ENCODE peak calls at places on chromosomes 7 and 10, in eight cellular contexts. V, O, H, U, B, P, M and J are unnamed samples.

GRCh38 chr7:117116221-117116620 is 162.9 kb downstream of the ST7 start:
- DNase-seq in V (no peak), O (no peak), H (no peak), U (no peak), B (no peak), P (peak), M (no peak), J (no peak)

GRCh38 chr10:129285459-129285858 is 181.6 kb upstream of the MGMT start:
- DNase-seq in V (no peak), O (no peak), H (no peak), U (no peak), B (no peak), P (no peak), M (no peak), J (no peak)

GRCh38 chr10:119542990-119543813 is 683 bp upstream of the RGS10 start:
- DNase-seq in V (peak), O (no peak), H (peak), U (peak), B (no peak), P (peak), M (peak), J (no peak)

GRCh38 chr10:62005687-62006086 is 104.2 kb downstream of the ARID5B start:
- DNase-seq in V (no peak), O (no peak), H (peak), U (no peak), B (no peak), P (no peak), M (no peak), J (no peak)

GRCh38 chr10:44352316-44353127 is 32.4 kb downstream of the CXCL12 start:
- DNase-seq in V (peak), O (peak), H (no peak), U (peak), B (no peak), P (no peak), M (peak), J (peak)

GRCh38 chr10:58666024-58666423 is 153.4 kb downstream of the BICC1 start:
- DNase-seq in V (no peak), O (no peak), H (no peak), U (no peak), B (no peak), P (no peak), M (peak), J (no peak)

GRCh38 chr10:75202321-75203096 is 8.1 kb upstream of the VDAC2 start:
- DNase-seq in V (no peak), O (no peak), H (no peak), U (peak), B (no peak), P (no peak), M (peak), J (no peak)

GRCh38 chr10:71927669-71928592 is 36.3 kb upstream of the CHST3 start:
- DNase-seq in V (no peak), O (no peak), H (no peak), U (no peak), B (no peak), P (no peak), M (no peak), J (no peak)

GRCh38 chr7:40570218-40570617 is 435.4 kb downstream of the SUGCT start:
- DNase-seq in V (no peak), O (no peak), H (no peak), U (no peak), B (peak), P (no peak), M (no peak), J (no peak)

GRCh38 chr7:90752051-90752450 is 155.9 kb downstream of the CDK14 start:
- DNase-seq in V (no peak), O (no peak), H (no peak), U (no peak), B (no peak), P (no peak), M (no peak), J (no peak)

GRCh38 chr10:5123886-5124285 is 29.7 kb downstream of the AKR1C3 start:
- DNase-seq in V (no peak), O (no peak), H (no peak), U (no peak), B (no peak), P (no peak), M (no peak), J (no peak)

GRCh38 chr10:62025901-62026879 is 124.7 kb downstream of the ARID5B start:
- DNase-seq in V (no peak), O (no peak), H (no peak), U (no peak), B (no peak), P (no peak), M (no peak), J (no peak)

GRCh38 chr7:131381069-131381838 is 53.6 kb downstream of the MKLN1 start:
- DNase-seq in V (no peak), O (no peak), H (no peak), U (no peak), B (no peak), P (no peak), M (no peak), J (no peak)

GRCh38 chr10:61937631-61938284 is 36.3 kb downstream of the ARID5B start:
- DNase-seq in V (no peak), O (no peak), H (peak), U (no peak), B (no peak), P (no peak), M (no peak), J (no peak)

GRCh38 chr10:110162749-110163148 is 44.7 kb upstream of the MXI1 start:
- DNase-seq in V (no peak), O (no peak), H (no peak), U (no peak), B (no peak), P (no peak), M (peak), J (no peak)

GRCh38 chr10:132209978-132210530 is 23.3 kb downstream of the DPYSL4 start:
- DNase-seq in V (peak), O (no peak), H (no peak), U (no peak), B (no peak), P (no peak), M (no peak), J (no peak)

GRCh38 chr10:43284341-43284910 is 17.6 kb upstream of the RASGEF1A start:
- DNase-seq in V (no peak), O (no peak), H (no peak), U (no peak), B (no peak), P (peak), M (no peak), J (no peak)

GRCh38 chr7:135403302-135403701 is 106.6 kb downstream of the CNOT4 start:
- DNase-seq in V (no peak), O (no peak), H (no peak), U (no peak), B (no peak), P (no peak), M (no peak), J (no peak)

GRCh38 chr7:108057951-108058391 is 55.0 kb upstream of the LAMB1 start:
- DNase-seq in V (no peak), O (no peak), H (no peak), U (peak), B (no peak), P (no peak), M (no peak), J (no peak)

GRCh38 chr7:30308392-30308791 is 24.0 kb downstream of the ZNRF2 start:
- DNase-seq in V (no peak), O (no peak), H (no peak), U (no peak), B (no peak), P (peak), M (no peak), J (no peak)

GRCh38 chr10:109898007-109898406 is 25.3 kb downstream of the XPNPEP1 start:
- DNase-seq in V (no peak), O (no peak), H (no peak), U (no peak), B (no peak), P (no peak), M (no peak), J (no peak)

GRCh38 chr7:116663744-116664143 is 8.3 kb upstream of the MET start:
- DNase-seq in V (no peak), O (no peak), H (peak), U (no peak), B (no peak), P (no peak), M (no peak), J (no peak)

GRCh38 chr10:62021116-62021515 is 119.6 kb downstream of the ARID5B start:
- DNase-seq in V (no peak), O (no peak), H (no peak), U (no peak), B (no peak), P (no peak), M (no peak), J (no peak)

GRCh38 chr10:96496281-96496925 is 17.3 kb downstream of the TLL2 start:
- DNase-seq in V (no peak), O (no peak), H (peak), U (no peak), B (no peak), P (peak), M (no peak), J (no peak)

GRCh38 chr7:30379131-30379530 is 94.7 kb downstream of the ZNRF2 start:
- DNase-seq in V (no peak), O (no peak), H (no peak), U (no peak), B (no peak), P (no peak), M (no peak), J (no peak)

GRCh38 chr7:44750921-44751571 is 2.4 kb downstream of the ZMIZ2 start:
- DNase-seq in V (peak), O (no peak), H (no peak), U (no peak), B (no peak), P (no peak), M (peak), J (no peak)

GRCh38 chr7:87416682-87417587 is 58.5 kb downstream of the ABCB4 start:
- DNase-seq in V (no peak), O (no peak), H (peak), U (peak), B (peak), P (peak), M (peak), J (no peak)

GRCh38 chr7:150507947-150508602 is 6.6 kb upstream of the GIMAP7 start:
- DNase-seq in V (no peak), O (no peak), H (no peak), U (no peak), B (no peak), P (no peak), M (no peak), J (no peak)

GRCh38 chr10:116300477-116301034 is 23.7 kb upstream of the CCDC172 start:
- DNase-seq in V (no peak), O (no peak), H (no peak), U (peak), B (no peak), P (no peak), M (no peak), J (no peak)

GRCh38 chr7:76364198-76364584 is 5.4 kb upstream of the YWHAG start:
- DNase-seq in V (peak), O (no peak), H (peak), U (peak), B (no peak), P (no peak), M (no peak), J (no peak)

GRCh38 chr10:123769647-123770046 is 103.5 kb downstream of the GPR26 start:
- DNase-seq in V (no peak), O (no peak), H (no peak), U (no peak), B (no peak), P (no peak), M (no peak), J (no peak)

GRCh38 chr10:95818663-95819062 is 62.7 kb downstream of the ENTPD1 start:
- DNase-seq in V (no peak), O (no peak), H (peak), U (no peak), B (no peak), P (no peak), M (no peak), J (no peak)

GRCh38 chr7:81285142-81285871 is 366.5 kb upstream of the SEMA3C start:
- DNase-seq in V (no peak), O (no peak), H (peak), U (no peak), B (no peak), P (no peak), M (no peak), J (no peak)

GRCh38 chr10:62335326-62335725 is 38.8 kb upstream of the ZNF365 start:
- DNase-seq in V (no peak), O (no peak), H (peak), U (no peak), B (no peak), P (no peak), M (no peak), J (no peak)

GRCh38 chr7:18900801-18901200 is 216.6 kb downstream of the TWIST1 start:
- DNase-seq in V (no peak), O (no peak), H (no peak), U (no peak), B (no peak), P (no peak), M (no peak), J (no peak)

GRCh38 chr10:51246156-51246555 is 171.9 kb downstream of the PRKG1 start:
- DNase-seq in V (no peak), O (no peak), H (peak), U (no peak), B (no peak), P (no peak), M (no peak), J (no peak)

GRCh38 chr10:51250278-51250914 is 176.1 kb downstream of the PRKG1 start:
- DNase-seq in V (no peak), O (no peak), H (no peak), U (no peak), B (no peak), P (no peak), M (no peak), J (no peak)

GRCh38 chr10:51242393-51242792 is 168.1 kb downstream of the PRKG1 start:
- DNase-seq in V (no peak), O (no peak), H (no peak), U (no peak), B (no peak), P (no peak), M (no peak), J (no peak)

GRCh38 chr10:51244308-51244707 is 170.0 kb downstream of the PRKG1 start:
- DNase-seq in V (no peak), O (no peak), H (no peak), U (no peak), B (no peak), P (no peak), M (no peak), J (no peak)

DNA sequence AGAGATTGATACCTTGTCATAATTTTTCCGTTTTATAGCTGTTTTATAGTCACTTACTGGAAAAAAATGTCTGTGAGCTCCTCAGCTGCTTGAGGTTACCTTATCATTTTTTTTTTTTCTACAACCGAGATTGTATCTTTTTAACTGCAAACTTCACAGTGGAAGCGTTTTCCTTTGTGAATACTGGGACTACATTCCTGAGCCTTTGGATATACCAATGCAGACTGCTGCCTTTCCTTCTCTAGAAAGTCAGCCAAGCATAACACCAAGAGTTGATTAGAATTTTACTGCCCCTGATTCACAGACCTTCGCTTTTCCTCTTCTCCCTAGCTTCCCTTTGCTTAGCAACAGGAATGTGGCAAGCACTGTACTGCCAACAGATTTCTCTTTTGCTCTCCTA is 170.5 kb downstream of the PRKG1 start:
- DNase-seq in V (no peak), O (no peak), H (peak), U (no peak), B (no peak), P (no peak), M (no peak), J (no peak)
- H3K27ac ChIP-seq in V (no peak), O (no peak), H (no peak), U (peak), B (no peak), P (no peak), M (no peak), J (peak)

DNA sequence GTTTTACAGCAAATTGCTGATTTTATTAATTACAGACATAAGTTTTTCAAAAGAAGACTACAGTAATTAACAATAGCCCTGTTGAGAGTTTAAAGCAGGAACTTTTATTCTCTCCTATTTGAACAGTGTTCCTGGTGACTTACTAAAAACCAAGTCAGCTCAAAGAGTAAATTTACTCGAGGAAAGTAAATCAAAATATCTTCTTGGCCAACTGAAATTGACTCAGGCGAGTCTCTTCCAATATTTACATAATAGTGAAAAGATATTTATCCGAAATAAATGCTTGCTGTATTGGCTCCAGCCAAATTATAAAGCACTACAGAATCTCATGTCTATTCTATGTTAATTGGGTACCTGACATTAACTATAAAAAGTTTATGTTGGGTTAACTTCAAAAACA is 13.2 kb downstream of the CYTH3 start:
- DNase-seq in V (no peak), O (no peak), H (no peak), U (no peak), B (no peak), P (no peak), M (no peak), J (no peak)
- H3K27ac ChIP-seq in V (no peak), O (peak), H (no peak), U (peak), B (no peak), P (no peak), M (peak), J (no peak)

DNA sequence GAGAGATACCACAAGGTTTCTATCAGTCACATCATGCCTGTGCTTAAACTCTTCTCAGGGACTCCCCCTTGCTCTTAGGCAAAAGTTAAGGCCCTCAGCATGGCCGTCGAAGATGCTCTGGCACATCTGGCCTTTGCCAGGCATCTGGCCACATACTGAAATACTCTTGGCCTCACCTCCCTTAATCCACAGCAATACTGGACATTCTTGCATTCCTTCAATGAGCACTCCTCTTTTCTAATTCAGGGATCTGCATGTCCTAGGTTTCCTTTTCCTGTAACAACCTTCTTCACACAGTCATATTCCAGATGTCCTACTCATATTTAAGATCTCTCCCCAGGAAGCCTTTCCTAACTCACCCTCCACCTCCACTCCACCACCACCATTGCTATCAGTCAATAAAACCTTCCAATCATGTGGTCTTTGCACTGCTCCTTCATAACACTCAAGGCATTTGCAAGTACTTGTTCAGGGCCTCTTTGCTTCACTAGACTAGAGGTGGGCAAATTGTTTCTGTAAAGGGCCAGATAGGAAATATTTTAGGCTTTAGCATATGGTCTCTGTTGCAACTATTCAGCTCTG is 216.6 kb downstream of the KCNMA1 start:
- DNase-seq in V (no peak), O (no peak), H (no peak), U (no peak), B (no peak), P (no peak), M (no peak), J (no peak)
- H3K27ac ChIP-seq in V (no peak), O (no peak), H (no peak), U (peak), B (no peak), P (no peak), M (no peak), J (no peak)

GRCh38 chr10:78210548-78210947 is 176.9 kb downstream of the RPS24 start:
- DNase-seq in V (no peak), O (no peak), H (no peak), U (no peak), B (no peak), P (no peak), M (no peak), J (no peak)
- H3K27ac ChIP-seq in V (no peak), O (no peak), H (no peak), U (no peak), B (no peak), P (no peak), M (no peak), J (no peak)

DNA sequence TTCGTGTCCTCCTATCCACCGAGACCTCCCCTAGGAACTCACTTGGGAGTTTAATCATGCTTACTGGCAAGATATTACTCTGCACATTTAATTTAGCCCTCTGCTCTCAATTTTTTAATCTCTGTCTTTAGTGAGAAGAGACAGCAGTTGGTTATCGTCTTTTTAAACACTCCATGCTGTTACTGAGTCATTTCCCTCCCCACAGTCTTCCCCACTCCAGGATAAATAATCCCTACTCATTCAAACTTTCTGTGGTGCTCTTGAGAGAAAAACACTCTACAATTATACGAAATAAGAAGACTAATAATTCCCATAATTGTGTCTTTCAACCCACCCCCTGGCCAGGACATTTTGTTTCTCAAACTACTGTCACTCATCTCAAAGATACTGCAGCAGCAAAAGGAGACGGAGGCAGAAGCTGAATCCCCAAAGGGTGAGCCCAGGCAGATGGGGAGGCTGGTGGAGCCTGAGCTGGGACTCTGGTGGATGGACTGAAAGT is 84.2 kb downstream of the ANK3 start:
- DNase-seq in V (no peak), O (no peak), H (peak), U (no peak), B (no peak), P (no peak), M (no peak), J (no peak)
- H3K27ac ChIP-seq in V (no peak), O (no peak), H (peak), U (no peak), B (no peak), P (no peak), M (peak), J (no peak)

DNA sequence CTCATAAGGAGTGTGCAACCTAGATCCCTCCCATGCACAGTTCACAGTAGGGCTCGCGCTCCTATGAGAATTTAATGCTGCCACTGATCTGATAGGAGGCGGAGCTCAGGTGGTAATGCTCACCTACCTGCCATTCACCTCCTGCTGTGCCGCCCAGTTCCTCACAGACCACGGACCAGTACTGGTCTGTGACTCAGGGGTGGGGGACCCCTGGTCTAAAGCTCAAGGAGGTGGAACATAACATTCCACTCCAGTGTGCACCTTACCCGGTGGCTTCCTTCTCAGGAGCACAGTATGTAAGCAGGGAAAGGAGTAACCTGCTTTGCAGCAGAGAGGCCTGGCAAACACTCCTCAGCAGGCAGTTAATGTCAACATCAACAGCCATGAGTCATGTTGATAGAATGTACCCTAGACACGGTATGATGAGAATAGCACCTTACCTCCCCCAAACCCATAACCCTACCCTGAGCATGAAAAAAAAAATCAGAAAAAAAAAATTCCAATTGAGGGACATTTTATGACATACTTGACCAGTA is 273.5 kb downstream of the FGFR2 start:
- DNase-seq in V (peak), O (no peak), H (no peak), U (no peak), B (no peak), P (no peak), M (peak), J (no peak)
- H3K27ac ChIP-seq in V (no peak), O (no peak), H (no peak), U (no peak), B (no peak), P (no peak), M (peak), J (no peak)